ENCODE peak calls at places on chromosome 14, in nine cellular contexts. U, H, S, P, G, B, E, A and Y are unnamed samples.

GRCh38 chr14:70048313-70048654 is 140.5 kb downstream of the SLC8A3 start:
- DNase-seq in U (no peak), H (no peak), S (no peak), P (no peak), G (no peak), B (no peak), E (no peak), A (no peak), Y (no peak)

GRCh38 chr14:88521818-88522217 is 33.0 kb downstream of the PTPN21 start:
- DNase-seq in U (no peak), H (no peak), S (no peak), P (no peak), G (peak), B (no peak), E (no peak), A (no peak), Y (no peak)

GRCh38 chr14:75711796-75712211 is 50.8 kb downstream of the TTLL5 start:
- DNase-seq in U (peak), H (peak), S (no peak), P (no peak), G (peak), B (peak), E (no peak), A (peak), Y (peak)

GRCh38 chr14:105475916-105476845 is 1.6 kb downstream of the CRIP2 start:
- DNase-seq in U (no peak), H (no peak), S (no peak), P (no peak), G (peak), B (peak), E (no peak), A (peak), Y (no peak)

GRCh38 chr14:105249175-105250007 is 1.1 kb downstream of the BTBD6 start:
- DNase-seq in U (no peak), H (no peak), S (no peak), P (no peak), G (peak), B (no peak), E (no peak), A (peak), Y (no peak)

GRCh38 chr14:30708157-30708556 is 86.0 kb downstream of the SCFD1 start:
- DNase-seq in U (no peak), H (no peak), S (no peak), P (no peak), G (no peak), B (no peak), E (no peak), A (no peak), Y (no peak)

GRCh38 chr14:104891664-104892500 is 26.8 kb downstream of the CEP170B start:
- DNase-seq in U (no peak), H (peak), S (no peak), P (no peak), G (no peak), B (peak), E (no peak), A (no peak), Y (no peak)

GRCh38 chr14:68760771-68761170 is 32.1 kb downstream of the ZFP36L1 start:
- DNase-seq in U (no peak), H (no peak), S (no peak), P (no peak), G (no peak), B (no peak), E (no peak), A (no peak), Y (no peak)

GRCh38 chr14:67575684-67576083 is 24.4 kb downstream of the PIGH start:
- DNase-seq in U (no peak), H (peak), S (no peak), P (no peak), G (no peak), B (no peak), E (no peak), A (no peak), Y (no peak)

GRCh38 chr14:61568572-61569011 is 126.7 kb upstream of the HIF1A start:
- DNase-seq in U (peak), H (no peak), S (no peak), P (peak), G (no peak), B (no peak), E (peak), A (peak), Y (no peak)

GRCh38 chr14:34098045-34098984 is 147.4 kb upstream of the EGLN3 start:
- DNase-seq in U (peak), H (no peak), S (peak), P (no peak), G (peak), B (peak), E (no peak), A (peak), Y (peak)

GRCh38 chr14:99530407-99530806 is 49.2 kb downstream of the CCNK start:
- DNase-seq in U (no peak), H (no peak), S (no peak), P (no peak), G (no peak), B (no peak), E (no peak), A (no peak), Y (no peak)

GRCh38 chr14:103260629-103261124 is 73.4 kb upstream of the EIF5 start:
- DNase-seq in U (peak), H (peak), S (peak), P (no peak), G (peak), B (peak), E (no peak), A (peak), Y (peak)

GRCh38 chr14:52313903-52314481 is at the start of gene PTGER2:
- DNase-seq in U (peak), H (peak), S (peak), P (peak), G (peak), B (peak), E (peak), A (peak), Y (peak)

GRCh38 chr14:55705651-55706340 is 125.8 kb downstream of the KTN1 start:
- DNase-seq in U (no peak), H (no peak), S (no peak), P (no peak), G (no peak), B (no peak), E (no peak), A (peak), Y (no peak)

GRCh38 chr14:102872020-102872419 is 50.4 kb upstream of the AMN start:
- DNase-seq in U (no peak), H (no peak), S (no peak), P (no peak), G (no peak), B (no peak), E (no peak), A (peak), Y (no peak)

GRCh38 chr14:65329911-65330310 is 82.6 kb upstream of the FUT8 start:
- DNase-seq in U (no peak), H (no peak), S (no peak), P (no peak), G (no peak), B (no peak), E (no peak), A (no peak), Y (no peak)

GRCh38 chr14:91299483-91300115 is 55.1 kb upstream of the GPR68 start:
- DNase-seq in U (peak), H (no peak), S (no peak), P (no peak), G (no peak), B (no peak), E (no peak), A (no peak), Y (no peak)

GRCh38 chr14:90965765-90966164 is 94.7 kb downstream of the RPS6KA5 start:
- DNase-seq in U (no peak), H (no peak), S (no peak), P (no peak), G (no peak), B (no peak), E (no peak), A (no peak), Y (no peak)

GRCh38 chr14:20680843-20681347 is 3.5 kb upstream of the RNASE4 start:
- DNase-seq in U (no peak), H (no peak), S (no peak), P (no peak), G (no peak), B (no peak), E (no peak), A (no peak), Y (no peak)

GRCh38 chr14:61598980-61599379 is 96.3 kb upstream of the HIF1A start:
- DNase-seq in U (no peak), H (no peak), S (no peak), P (no peak), G (no peak), B (no peak), E (no peak), A (no peak), Y (no peak)

GRCh38 chr14:74799765-74800164 is 36.6 kb downstream of the YLPM1 start:
- DNase-seq in U (no peak), H (no peak), S (no peak), P (no peak), G (no peak), B (no peak), E (no peak), A (no peak), Y (no peak)

GRCh38 chr14:31770271-31770670 is 209.1 kb downstream of the NUBPL start:
- DNase-seq in U (no peak), H (no peak), S (no peak), P (no peak), G (peak), B (no peak), E (no peak), A (no peak), Y (no peak)